ENCODE peak calls at places on chromosomes 7 and 10, in six cellular contexts. I, A, S, L, V and H are unnamed samples. For H3K36me3, the result is how much of the 10 kb centered on the place peaks cover.

GRCh38 chr10:14532473-14533251 is 201.9 kb upstream of the FRMD4A start:
- DNase-seq in I (no peak), A (no peak), S (peak), L (peak), V (no peak), H (no peak)

GRCh38 chr10:114083040-114083439 is 39.4 kb downstream of the ADRB1 start:
- DNase-seq in I (no peak), A (no peak), S (peak), L (no peak), V (no peak), H (no peak)

GRCh38 chr10:91211675-91212074 is 8.8 kb upstream of the PCGF5 start:
- DNase-seq in I (no peak), A (no peak), S (no peak), L (no peak), V (no peak), H (no peak)

GRCh38 chr10:43257210-43258031 is 9.4 kb downstream of the RASGEF1A start:
- DNase-seq in I (no peak), A (no peak), S (no peak), L (no peak), V (no peak), H (no peak)

GRCh38 chr10:48931188-48931587 is 8.5 kb downstream of the LRRC18 start:
- DNase-seq in I (no peak), A (no peak), S (no peak), L (no peak), V (no peak), H (no peak)

GRCh38 chr7:66699998-66700397 is 40.5 kb upstream of the RABGEF1 start:
- DNase-seq in I (no peak), A (peak), S (no peak), L (no peak), V (peak), H (no peak)

GRCh38 chr7:28660132-28660531 is 247.8 kb downstream of the CREB5 start:
- DNase-seq in I (no peak), A (no peak), S (no peak), L (no peak), V (no peak), H (no peak)

GRCh38 chr7:1252543-1253090 is 19.9 kb downstream of the UNCX start:
- DNase-seq in I (no peak), A (no peak), S (no peak), L (no peak), V (no peak), H (no peak)

GRCh38 chr7:138205614-138206150 is 129.4 kb downstream of the AKR1D1 start:
- DNase-seq in I (no peak), A (no peak), S (no peak), L (no peak), V (no peak), H (no peak)

GRCh38 chr7:130960208-130960988 is 226.4 kb upstream of the KLF14 start:
- DNase-seq in I (peak), A (no peak), S (peak), L (peak), V (no peak), H (no peak)

GRCh38 chr7:17405786-17406185 is 107.3 kb downstream of the AHR start:
- DNase-seq in I (no peak), A (no peak), S (peak), L (peak), V (no peak), H (no peak)

GRCh38 chr10:100377830-100378229 is 30.8 kb downstream of the SCD start:
- DNase-seq in I (no peak), A (no peak), S (no peak), L (no peak), V (no peak), H (no peak)

GRCh38 chr10:102762401-102763015 is 18.8 kb downstream of the WBP1L start:
- DNase-seq in I (no peak), A (no peak), S (no peak), L (no peak), V (no peak), H (no peak)

GRCh38 chr10:43369921-43370320 is 1.5 kb upstream of the FXYD4 start:
- DNase-seq in I (no peak), A (no peak), S (no peak), L (no peak), V (no peak), H (no peak)

GRCh38 chr10:57628592-57629284 is 639.0 kb downstream of the IPMK start:
- DNase-seq in I (no peak), A (no peak), S (no peak), L (no peak), V (no peak), H (no peak)

GRCh38 chr7:135239263-135239662 is 5.6 kb downstream of the STRA8 start:
- DNase-seq in I (no peak), A (no peak), S (no peak), L (no peak), V (no peak), H (no peak)

GRCh38 chr10:43892062-43892765 is 243.5 kb upstream of the ZNF32 start:
- DNase-seq in I (no peak), A (no peak), S (no peak), L (peak), V (no peak), H (no peak)

GRCh38 chr10:37576154-37576553 is 281.3 kb downstream of the ZNF248 start:
- DNase-seq in I (no peak), A (no peak), S (no peak), L (no peak), V (no peak), H (no peak)

GRCh38 chr7:139328375-139328774 is 12.8 kb upstream of the FMC1 start:
- DNase-seq in I (no peak), A (no peak), S (no peak), L (peak), V (no peak), H (no peak)

GRCh38 chr10:121668336-121669009 is 70.2 kb upstream of the FGFR2 start:
- DNase-seq in I (peak), A (peak), S (no peak), L (no peak), V (peak), H (no peak)

GRCh38 chr10:122149607-122150505 is 121.2 kb upstream of the BTBD16 start:
- DNase-seq in I (no peak), A (peak), S (no peak), L (no peak), V (peak), H (no peak)

GRCh38 chr7:92588561-92588960 is 1.6 kb downstream of the FAM133B start:
- DNase-seq in I (peak), A (no peak), S (no peak), L (no peak), V (no peak), H (no peak)

GRCh38 chr10:70430489-70431445 is 10.7 kb downstream of the NODAL start:
- DNase-seq in I (no peak), A (peak), S (no peak), L (peak), V (peak), H (no peak)

GRCh38 chr7:48182736-48183369 is 11.6 kb downstream of the ABCA13 start:
- DNase-seq in I (peak), A (no peak), S (no peak), L (peak), V (no peak), H (no peak)

GRCh38 chr7:17530249-17530648 is 231.8 kb downstream of the AHR start:
- DNase-seq in I (peak), A (no peak), S (no peak), L (peak), V (no peak), H (no peak)

GRCh38 chr10:71454347-71454746 is 57.6 kb downstream of the CDH23 start:
- DNase-seq in I (no peak), A (no peak), S (peak), L (no peak), V (no peak), H (no peak)

GRCh38 chr10:97025613-97026242 is 160.0 kb downstream of the SLIT1 start:
- DNase-seq in I (peak), A (no peak), S (no peak), L (peak), V (peak), H (no peak)

GRCh38 chr7:67644149-67644548 is 647.5 kb downstream of the TYW1 start:
- DNase-seq in I (peak), A (no peak), S (no peak), L (no peak), V (no peak), H (no peak)

GRCh38 chr7:57407125-57407524 is 42.9 kb upstream of the ZNF716 start:
- DNase-seq in I (no peak), A (no peak), S (no peak), L (no peak), V (no peak), H (no peak)

GRCh38 chr10:18486444-18486843 is 164.9 kb downstream of the NSUN6 start:
- DNase-seq in I (no peak), A (no peak), S (no peak), L (no peak), V (no peak), H (no peak)

GRCh38 chr7:55231736-55232280 is 133.3 kb upstream of the LANCL2 start:
- DNase-seq in I (no peak), A (no peak), S (no peak), L (no peak), V (no peak), H (no peak)

GRCh38 chr7:27921081-27921836 is 181.3 kb downstream of the TAX1BP1 start:
- DNase-seq in I (peak), A (no peak), S (peak), L (peak), V (no peak), H (no peak)

GRCh38 chr7:146116452-146117219 is at the start of gene CNTNAP2:
- DNase-seq in I (peak), A (peak), S (no peak), L (no peak), V (no peak), H (no peak)

GRCh38 chr7:13946181-13946580 is 43.3 kb downstream of the ETV1 start:
- DNase-seq in I (no peak), A (no peak), S (no peak), L (peak), V (no peak), H (no peak)

GRCh38 chr7:107891619-107892366 is 810 bp downstream of the DLD start:
- DNase-seq in I (no peak), A (no peak), S (no peak), L (peak), V (no peak), H (no peak)

GRCh38 chr10:50807851-50808776 is 68.4 kb downstream of the ASAH2B start:
- DNase-seq in I (no peak), A (no peak), S (no peak), L (peak), V (no peak), H (no peak)

GRCh38 chr7:99625961-99626360 is 9.2 kb downstream of the ZSCAN25 start:
- DNase-seq in I (no peak), A (no peak), S (no peak), L (no peak), V (no peak), H (no peak)

GRCh38 chr10:108358912-108359311 is 1194.4 kb upstream of the SORCS1 start:
- DNase-seq in I (peak), A (no peak), S (no peak), L (peak), V (no peak), H (no peak)

GRCh38 chr7:140153666-140154161 is 23.1 kb downstream of the KDM7A start:
- DNase-seq in I (no peak), A (no peak), S (no peak), L (no peak), V (no peak), H (no peak)

GRCh38 chr7:19407270-19407669 is 262.0 kb upstream of the FERD3L start:
- DNase-seq in I (no peak), A (no peak), S (no peak), L (no peak), V (no peak), H (no peak)

GRCh38 chr7:19403691-19404090 is 258.5 kb upstream of the FERD3L start:
- DNase-seq in I (no peak), A (no peak), S (no peak), L (peak), V (no peak), H (no peak)

GRCh38 chr7:19404912-19405329 is 259.7 kb upstream of the FERD3L start:
- DNase-seq in I (peak), A (no peak), S (peak), L (peak), V (no peak), H (no peak)

GRCh38 chr7:19408821-19409220 is 263.6 kb upstream of the FERD3L start:
- DNase-seq in I (no peak), A (no peak), S (no peak), L (no peak), V (no peak), H (no peak)

DNA sequence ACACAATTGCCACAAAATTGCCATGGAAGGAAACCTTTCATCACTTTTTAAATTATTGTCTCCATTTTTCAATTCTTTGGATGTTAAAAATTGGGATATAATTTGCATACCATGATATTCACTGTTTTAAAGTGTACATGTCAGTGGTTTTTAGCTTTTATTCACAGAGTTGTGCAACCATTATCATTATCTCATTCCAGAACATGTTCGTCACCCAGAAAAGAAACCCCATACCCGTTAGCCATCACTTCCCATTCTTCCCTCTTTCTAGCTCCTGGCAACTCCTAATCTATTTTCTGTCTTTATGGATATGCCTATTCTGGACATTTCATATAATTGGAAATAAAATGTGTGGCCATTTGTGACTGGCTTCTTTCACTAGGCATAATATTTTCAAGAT is 260.3 kb upstream of the FERD3L start:
- DNase-seq in I (no peak), A (no peak), S (no peak), L (peak), V (no peak), H (no peak)
- H3K36me3 ChIP-seq in I (under half), A (under half), S (under half), L (under half), V (under half), H (under half)

DNA sequence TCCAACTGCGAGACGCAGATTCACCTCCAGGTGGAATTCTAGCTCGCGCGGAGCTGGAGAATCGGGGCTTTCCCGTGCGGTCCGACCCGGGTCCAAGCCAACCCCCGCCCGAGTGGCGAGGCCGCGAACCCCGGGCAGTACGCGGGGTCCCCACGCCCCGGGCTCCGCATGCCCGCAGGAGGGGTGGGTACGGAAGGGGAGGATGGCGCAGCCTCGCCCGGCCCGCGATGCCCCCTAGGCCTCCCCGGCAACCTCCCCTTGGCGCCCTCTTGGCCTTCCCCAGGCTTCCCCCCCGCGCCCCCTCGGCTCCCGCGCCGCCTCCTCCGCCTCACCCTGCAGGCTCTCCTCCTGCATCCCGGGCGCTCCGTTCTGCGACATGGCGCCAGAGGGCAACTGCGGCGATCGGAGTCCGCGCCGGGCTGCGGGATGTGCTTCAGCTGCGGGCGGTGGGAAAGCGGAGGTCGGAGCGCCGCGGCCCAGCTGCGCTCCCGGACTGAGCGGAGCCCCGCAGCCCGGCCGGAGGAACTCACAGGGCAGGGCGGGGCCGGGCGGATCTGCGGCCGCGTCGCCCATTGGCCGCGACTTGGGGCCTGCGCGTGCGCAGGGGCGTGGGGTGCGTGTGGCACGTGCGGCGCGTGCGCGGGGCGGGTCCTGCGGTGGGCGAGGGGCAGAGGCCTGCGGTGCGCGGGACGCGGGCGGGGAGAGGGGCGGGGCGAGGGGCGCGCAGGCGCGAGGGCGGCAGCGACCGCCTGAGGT is at the start of gene BNIP3:
- DNase-seq in I (peak), A (peak), S (peak), L (peak), V (peak), H (peak)
- H3K27ac ChIP-seq in I (peak), A (peak), S (no peak), L (peak), V (peak), H (peak)

GRCh38 chr10:31867646-31868045 is 61.0 kb downstream of the ARHGAP12 start:
- DNase-seq in I (no peak), A (no peak), S (no peak), L (peak), V (no peak), H (no peak)
- TF ChIP-seq CTCF in I (no peak), A (no peak), S (no peak), L (no peak), V (no peak), H (no peak)

DNA sequence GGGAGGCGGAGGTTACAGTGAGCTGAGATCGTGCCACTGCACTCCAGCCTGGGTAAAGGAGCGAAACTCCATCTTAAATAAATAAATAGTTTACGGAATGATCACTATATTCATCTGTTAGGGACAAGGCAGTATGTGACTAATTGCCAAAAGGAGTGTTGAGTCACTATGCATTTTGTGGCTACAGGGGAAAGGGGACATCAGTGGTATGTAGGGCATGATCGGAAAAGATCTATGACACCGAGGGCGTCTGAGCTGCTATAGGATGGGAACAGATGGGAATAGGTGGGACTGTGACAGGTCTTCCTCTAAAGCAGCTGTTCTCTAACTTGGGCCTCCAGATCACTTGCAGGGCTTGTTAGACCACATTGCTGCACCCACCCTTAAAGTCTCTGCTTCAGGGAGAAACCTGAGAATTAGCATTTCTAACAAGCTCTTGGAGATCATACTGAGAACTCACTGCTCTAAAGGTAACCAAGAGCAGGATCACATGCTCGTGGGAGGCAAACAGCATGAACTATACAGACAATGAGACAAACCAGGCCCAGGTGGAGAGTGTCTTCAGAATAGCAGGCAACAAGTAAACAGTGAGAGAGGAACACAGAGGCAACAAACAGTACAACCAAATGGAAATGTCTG is 65.1 kb upstream of the ITGA8 start:
- DNase-seq in I (no peak), A (no peak), S (no peak), L (peak), V (no peak), H (no peak)
- H3K36me3 ChIP-seq in I (under half), A (under half), S (under half), L (under half), V (under half), H (under half)

GRCh38 chr7:152759655-152760383 is at the start of gene ACTR3B:
- DNase-seq in I (peak), A (peak), S (peak), L (peak), V (peak), H (peak)

GRCh38 chr7:152756126-152756525 is 3.4 kb upstream of the ACTR3B start:
- DNase-seq in I (no peak), A (no peak), S (no peak), L (peak), V (no peak), H (no peak)

GRCh38 chr7:152762056-152762455 is 2.5 kb downstream of the ACTR3B start:
- DNase-seq in I (no peak), A (no peak), S (no peak), L (peak), V (no peak), H (no peak)

GRCh38 chr7:152760384-152761115 is 998 bp downstream of the ACTR3B start:
- DNase-seq in I (no peak), A (no peak), S (no peak), L (peak), V (no peak), H (no peak)

GRCh38 chr7:152761116-152761748 is 1.7 kb downstream of the ACTR3B start:
- DNase-seq in I (no peak), A (no peak), S (no peak), L (peak), V (no peak), H (no peak)
- H3K27ac ChIP-seq in I (no peak), A (peak), S (peak), L (peak), V (no peak), H (no peak)

GRCh38 chr7:46322937-46323336 is 401.9 kb upstream of the IGFBP3 start:
- DNase-seq in I (no peak), A (no peak), S (no peak), L (no peak), V (no peak), H (no peak)

GRCh38 chr7:46317256-46317655 is 396.2 kb upstream of the IGFBP3 start:
- DNase-seq in I (no peak), A (no peak), S (no peak), L (peak), V (no peak), H (no peak)

GRCh38 chr7:46321556-46322205 is 400.6 kb upstream of the IGFBP3 start:
- DNase-seq in I (no peak), A (no peak), S (no peak), L (peak), V (no peak), H (no peak)

GRCh38 chr7:46320956-46321355 is 399.9 kb upstream of the IGFBP3 start:
- DNase-seq in I (no peak), A (no peak), S (no peak), L (peak), V (no peak), H (no peak)

GRCh38 chr7:46319841-46320240 is 398.8 kb upstream of the IGFBP3 start:
- DNase-seq in I (no peak), A (no peak), S (no peak), L (peak), V (no peak), H (no peak)
- TF ChIP-seq CTCF in I (no peak), A (no peak), S (no peak), L (no peak), V (no peak), H (no peak)